ENCODE peak calls at places on chromosomes 7 and 10, in ten cellular contexts. S is hepatocyte; R is brain microvascular endothelial cell; T is mesendoderm; F is small intestine; X is neuronal stem cell; I is GM23248; D is OCI-LY7; E is CD8-positive, alpha-beta memory T cell; C is endothelial cell of umbilical vein. V is an unnamed sample. For H3K36me3, the result is how much of the 10 kb centered on the place peaks cover.

GRCh38 chr10:4947635-4948596 is 15.3 kb upstream of the AKR1C1 start:
- DNase-seq in S (peak), C (peak), X (no peak), I (peak), D (no peak), F (peak), R (peak), E (no peak), T (no peak), V (no peak)

GRCh38 chr10:91593366-91593765 is 39.5 kb downstream of the PPP1R3C start:
- DNase-seq in E (no peak), D (no peak), T (no peak), S (no peak), X (no peak), I (no peak), R (no peak), C (no peak), F (no peak), V (no peak)

GRCh38 chr7:38563736-38564135 is 67.4 kb downstream of the AMPH start:
- DNase-seq in R (no peak), X (no peak), S (no peak), I (no peak), T (no peak), F (no peak), D (no peak), C (peak), E (no peak), V (no peak)

GRCh38 chr10:99346247-99346646 is 17.1 kb downstream of the CNNM1 start:
- DNase-seq in R (no peak), S (no peak), E (no peak), F (no peak), D (no peak), X (no peak), I (peak), C (no peak), T (no peak), V (no peak)

GRCh38 chr7:105133986-105134655 is 120.1 kb downstream of the KMT2E start:
- DNase-seq in C (peak), E (no peak), S (no peak), F (no peak), T (no peak), R (no peak), X (no peak), I (no peak), D (no peak), V (no peak)

GRCh38 chr10:69709366-69709941 is 79.4 kb downstream of the FAM241B start:
- DNase-seq in T (no peak), C (no peak), F (no peak), R (no peak), E (no peak), S (no peak), X (no peak), D (no peak), I (no peak), V (no peak)

GRCh38 chr10:98312349-98312748 is 44.4 kb upstream of the LOXL4 start:
- DNase-seq in E (no peak), R (no peak), C (no peak), X (no peak), F (no peak), D (no peak), S (no peak), T (no peak), I (peak), V (no peak)

GRCh38 chr7:98958968-98959367 is 80.6 kb downstream of the TRRAP start:
- DNase-seq in E (no peak), R (no peak), X (no peak), C (no peak), D (no peak), F (no peak), I (no peak), T (no peak), S (no peak), V (no peak)

GRCh38 chr10:76350583-76350982 is 919.2 kb downstream of the LRMDA start:
- DNase-seq in X (no peak), E (no peak), S (no peak), D (no peak), I (peak), F (no peak), C (no peak), R (no peak), T (no peak), V (no peak)

GRCh38 chr7:76260171-76260703 is 42.2 kb upstream of the HSPB1 start:
- DNase-seq in D (peak), I (peak), R (no peak), C (no peak), S (peak), F (no peak), T (peak), E (peak), X (peak), V (peak)

GRCh38 chr10:101545898-101546297 is 42.2 kb downstream of the POLL start:
- DNase-seq in F (peak), I (no peak), S (no peak), E (no peak), R (no peak), X (no peak), C (peak), D (no peak), T (no peak), V (peak)

GRCh38 chr10:97515260-97515978 is 16.7 kb downstream of the UBTD1 start:
- DNase-seq in S (no peak), R (no peak), F (peak), E (no peak), X (no peak), D (no peak), I (no peak), C (no peak), T (no peak), V (no peak)

GRCh38 chr7:107962817-107963216 is 40.1 kb downstream of the LAMB1 start:
- DNase-seq in E (no peak), D (no peak), X (no peak), I (no peak), S (no peak), C (no peak), F (no peak), T (no peak), R (no peak), V (no peak)
- H3K36me3 ChIP-seq in E (under half), D (under half), X (half or more), I (half or more), S (under half), C (half or more), F (under half), T (under half), R (half or more), V (half or more)

GRCh38 chr10:112966191-112966855 is 16.3 kb downstream of the TCF7L2 start:
- DNase-seq in E (no peak), D (no peak), C (peak), F (no peak), X (no peak), T (no peak), S (no peak), I (no peak), R (no peak), V (no peak)

GRCh38 chr10:112962343-112962742 is 12.3 kb downstream of the TCF7L2 start:
- DNase-seq in X (no peak), E (no peak), S (no peak), I (no peak), C (no peak), T (no peak), F (no peak), R (no peak), D (no peak), V (no peak)

GRCh38 chr10:112967200-112967599 is 17.2 kb downstream of the TCF7L2 start:
- DNase-seq in X (no peak), D (no peak), C (peak), R (peak), I (peak), E (no peak), F (peak), S (no peak), T (no peak), V (no peak)

GRCh38 chr10:112963835-112964234 is 13.8 kb downstream of the TCF7L2 start:
- DNase-seq in S (peak), F (no peak), R (peak), X (no peak), C (no peak), D (no peak), E (no peak), T (peak), I (peak), V (no peak)

DNA sequence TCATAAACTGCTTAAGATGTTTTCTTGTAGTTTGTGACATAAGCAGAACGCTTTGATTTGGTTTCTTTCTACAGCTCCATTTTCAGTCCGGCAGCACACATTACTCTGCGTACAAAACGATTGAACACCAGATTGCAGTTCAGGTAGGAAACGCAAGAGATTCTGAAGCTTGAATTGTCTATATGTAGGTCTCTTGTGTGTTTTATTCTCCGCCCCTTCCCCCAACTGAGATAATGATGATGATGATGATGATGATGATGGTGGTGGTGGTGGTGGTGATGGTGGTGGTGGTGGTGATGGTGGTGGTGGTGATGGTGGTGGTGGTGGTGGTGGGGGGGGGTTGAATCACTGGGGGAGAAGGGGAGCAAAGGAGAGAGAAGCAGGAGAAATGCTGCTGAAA is 14.4 kb downstream of the TCF7L2 start:
- DNase-seq in I (no peak), C (no peak), X (no peak), E (no peak), F (no peak), T (no peak), D (no peak), R (no peak), S (no peak), V (no peak)
- H3K36me3 ChIP-seq in I (under half), C (under half), X (half or more), E (under half), F (under half), T (under half), D (under half), R (under half), S (under half), V (under half)

DNA sequence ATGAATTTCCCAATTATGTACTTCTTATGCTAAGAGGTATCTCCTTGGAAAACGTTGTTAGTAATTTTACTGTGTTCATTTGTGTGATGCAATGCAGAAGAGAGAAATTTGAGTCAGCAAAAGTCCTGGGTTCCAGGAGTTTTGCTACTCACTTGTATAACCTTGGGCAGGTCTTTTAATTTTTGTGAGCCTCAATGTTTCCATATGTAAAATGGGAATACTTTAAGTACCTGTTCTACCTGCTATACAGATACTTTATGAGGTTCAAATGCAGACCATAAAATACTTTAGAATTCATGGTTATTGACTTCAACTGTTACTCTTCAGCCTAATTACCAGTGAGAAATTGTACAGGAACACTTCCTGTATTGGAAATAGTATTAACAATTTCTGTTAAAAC is 185.5 kb downstream of the MLLT10 start:
- DNase-seq in S (no peak), T (no peak), R (no peak), F (no peak), E (no peak), D (no peak), C (no peak), I (no peak), X (no peak), V (no peak)
- H3K36me3 ChIP-seq in S (under half), T (under half), R (under half), F (under half), E (under half), D (under half), C (under half), I (under half), X (half or more), V (under half)

DNA sequence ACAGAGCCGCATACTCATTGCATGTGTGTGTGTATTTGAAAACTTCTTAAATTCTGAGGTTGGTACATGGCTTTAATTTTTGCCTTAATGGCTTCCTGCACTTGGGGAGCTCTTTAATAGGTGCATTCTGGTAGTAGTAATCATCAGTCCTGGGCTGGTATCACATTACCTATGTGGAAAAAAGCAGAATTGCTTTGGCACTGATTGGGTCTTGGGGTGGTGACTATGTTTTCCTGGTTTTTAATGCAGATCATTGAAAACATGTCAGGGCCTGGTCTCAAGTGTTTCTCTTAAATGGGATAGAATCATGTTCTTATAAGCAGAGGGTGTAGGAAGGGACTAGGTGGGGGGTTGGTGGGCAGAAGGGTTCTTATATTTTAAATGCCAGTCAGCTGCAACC is 633.7 kb upstream of the GALNT17 start:
- DNase-seq in D (no peak), I (no peak), C (no peak), F (no peak), R (no peak), T (no peak), X (no peak), E (no peak), S (no peak), V (no peak)
- H3K36me3 ChIP-seq in D (under half), I (under half), C (under half), F (under half), R (under half), T (under half), X (under half), E (under half), S (under half), V (under half)

DNA sequence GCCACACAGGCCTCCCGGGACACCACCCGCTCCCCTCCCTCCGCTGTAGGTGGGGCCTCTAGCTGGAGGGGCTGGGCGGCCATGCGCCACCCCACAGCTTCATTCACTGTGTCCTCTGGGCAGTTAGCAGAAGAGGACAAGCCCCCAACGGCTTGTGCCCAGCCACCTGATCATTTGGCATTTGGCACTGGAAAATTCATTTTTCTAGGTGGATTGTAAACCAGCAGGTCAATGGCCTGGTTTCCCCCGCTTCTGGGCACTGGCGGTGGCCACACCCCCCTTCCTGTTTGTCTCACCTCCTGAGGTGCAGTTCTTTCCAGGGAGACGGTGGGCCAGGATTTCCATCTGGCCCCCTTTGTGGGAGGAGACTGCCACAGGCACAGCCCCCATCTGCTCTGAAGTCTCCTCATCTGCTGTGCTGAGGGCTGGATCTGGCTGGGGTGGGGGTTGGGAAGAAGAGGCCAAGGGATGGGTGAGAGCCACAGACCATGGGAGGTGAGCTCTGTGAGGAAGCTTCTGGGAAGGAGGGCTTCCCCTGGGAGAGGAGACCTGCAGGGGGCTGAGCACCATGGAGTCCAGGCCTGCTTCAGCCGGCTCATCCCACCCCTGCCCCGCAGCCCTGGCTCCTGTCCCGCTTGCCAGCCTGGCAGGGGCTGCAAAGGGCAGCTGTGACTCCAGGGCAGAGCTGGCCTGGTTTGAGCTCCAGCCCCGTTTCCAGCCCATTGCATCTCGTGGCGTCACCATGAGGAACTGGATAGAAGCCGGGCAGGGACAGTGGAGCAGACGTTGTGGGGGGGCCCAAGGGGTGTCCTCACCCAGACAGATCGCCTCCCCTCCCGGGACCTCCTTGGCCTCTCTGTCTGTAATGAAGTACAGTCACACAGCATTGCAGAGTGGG is 40.1 kb upstream of the SLC29A3 start:
- DNase-seq in R (no peak), E (no peak), X (no peak), S (no peak), F (no peak), T (peak), D (no peak), C (no peak), I (no peak), V (no peak)
- H3K36me3 ChIP-seq in R (under half), E (under half), X (under half), S (under half), F (under half), T (under half), D (under half), C (under half), I (under half), V (under half)

DNA sequence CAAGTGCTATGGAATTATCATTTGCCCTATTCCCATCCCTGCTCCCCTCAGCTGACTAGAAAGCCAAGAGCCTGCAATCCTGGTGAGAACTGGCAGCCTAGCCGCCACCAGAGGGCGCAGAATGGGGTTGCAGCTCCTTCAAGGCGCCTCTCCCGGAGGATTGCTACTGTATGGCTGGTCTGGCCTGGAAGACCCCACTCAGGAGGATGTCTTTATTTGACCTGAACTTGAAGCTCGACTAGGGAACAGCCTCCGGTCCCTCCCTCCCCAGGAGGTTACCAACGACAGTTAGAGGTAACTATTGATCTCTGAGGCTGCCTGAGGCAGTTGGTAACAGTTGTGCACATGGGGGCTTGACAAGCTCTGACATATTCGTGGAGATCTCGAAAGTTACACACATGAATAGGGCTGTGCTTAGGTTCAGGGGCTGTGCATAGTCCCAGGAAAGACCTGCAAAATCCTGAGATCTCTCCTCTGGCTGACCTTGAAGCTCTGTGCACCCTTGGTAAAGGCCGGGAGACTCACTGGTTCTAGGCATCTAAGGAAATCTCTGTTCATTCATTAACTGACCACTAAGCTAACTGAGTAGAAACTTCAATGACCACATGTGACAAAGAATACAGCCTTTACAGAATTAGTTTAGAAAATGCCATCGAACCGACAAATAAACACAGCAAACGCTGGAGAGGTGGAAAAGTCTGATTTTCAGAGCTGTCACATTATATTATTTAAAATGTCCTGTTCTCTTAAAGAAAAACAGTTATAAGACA is 65.7 kb downstream of the TSPAN12 start:
- DNase-seq in T (peak), F (peak), S (peak), E (peak), X (peak), R (peak), C (peak), I (peak), D (peak), V (peak)
- H3K36me3 ChIP-seq in T (under half), F (under half), S (under half), E (under half), X (under half), R (under half), C (under half), I (under half), D (under half), V (under half)

GRCh38 chr10:35435824-35436223 is 99.5 kb downstream of the CCNY start:
- DNase-seq in C (no peak), F (no peak), T (no peak), S (no peak), E (no peak), D (no peak), X (no peak), I (no peak), R (no peak), V (no peak)

GRCh38 chr10:35434533-35434932 is 98.2 kb downstream of the CCNY start:
- DNase-seq in X (no peak), R (no peak), D (no peak), F (no peak), C (no peak), I (no peak), E (no peak), T (no peak), S (no peak), V (no peak)

GRCh38 chr10:35428521-35428920 is 92.2 kb downstream of the CCNY start:
- DNase-seq in E (no peak), F (no peak), C (no peak), D (no peak), R (no peak), X (no peak), T (no peak), I (no peak), S (no peak), V (no peak)

GRCh38 chr10:35433851-35434426 is 97.6 kb downstream of the CCNY start:
- DNase-seq in X (no peak), D (no peak), S (peak), T (no peak), C (no peak), E (no peak), R (peak), F (no peak), I (peak), V (peak)

GRCh38 chr10:35432781-35433338 is 96.6 kb downstream of the CCNY start:
- DNase-seq in R (no peak), C (no peak), T (no peak), F (no peak), I (no peak), S (no peak), X (no peak), E (no peak), D (no peak), V (no peak)
- H3K36me3 ChIP-seq in R (under half), C (under half), T (under half), F (under half), I (under half), S (under half), X (under half), E (under half), D (under half), V (under half)

V was measured in A673.